ENCODE peak calls at places on chromosome X, in five cellular contexts. O, Y, P, H and R are unnamed samples.

GRCh38 chrX:30935985-30936384 is 46.9 kb upstream of the TAB3 start:
- DNase-seq in O (peak), Y (peak), P (no peak), H (peak), R (no peak)

GRCh38 chrX:27883468-27884092 is 75.8 kb downstream of the MAGEB10 start:
- DNase-seq in O (peak), Y (no peak), P (no peak), H (no peak), R (no peak)

GRCh38 chrX:118495958-118496762 is 545 bp downstream of the DOCK11 start:
- DNase-seq in O (peak), Y (peak), P (peak), H (peak), R (peak)

GRCh38 chrX:69314436-69315348 is 149.4 kb upstream of the PJA1 start:
- DNase-seq in O (peak), Y (no peak), P (no peak), H (no peak), R (no peak)

GRCh38 chrX:1493877-1494510 is 41.3 kb upstream of the ASMTL start:
- DNase-seq in O (peak), Y (no peak), P (no peak), H (peak), R (no peak)

GRCh38 chrX:88072339-88073030 is 554.9 kb downstream of the KLHL4 start:
- DNase-seq in O (no peak), Y (no peak), P (no peak), H (no peak), R (no peak)

GRCh38 chrX:138964501-138964900 is 253.0 kb upstream of the FGF13 start:
- DNase-seq in O (no peak), Y (no peak), P (no peak), H (no peak), R (no peak)

GRCh38 chrX:108892501-108892900 is 156.1 kb upstream of the IRS4 start:
- DNase-seq in O (no peak), Y (no peak), P (no peak), H (no peak), R (no peak)

GRCh38 chrX:145865082-145865481 is 47.5 kb downstream of the SLITRK2 start:
- DNase-seq in O (no peak), Y (no peak), P (no peak), H (no peak), R (no peak)

GRCh38 chrX:109927663-109928273 is 75.1 kb upstream of the TMEM164 start:
- DNase-seq in O (no peak), Y (no peak), P (no peak), H (no peak), R (no peak)

GRCh38 chrX:47500541-47500940 is 17.5 kb upstream of the ZNF41 start:
- DNase-seq in O (no peak), Y (no peak), P (no peak), H (no peak), R (no peak)

GRCh38 chrX:71533850-71534515 is 1.1 kb downstream of the OGT start:
- DNase-seq in O (peak), Y (peak), P (peak), H (peak), R (peak)

GRCh38 chrX:148741441-148741840 is 241.0 kb downstream of the AFF2 start:
- DNase-seq in O (peak), Y (no peak), P (no peak), H (no peak), R (no peak)

GRCh38 chrX:111483140-111483539 is 28.3 kb upstream of the SERTM2 start:
- DNase-seq in O (no peak), Y (no peak), P (no peak), H (no peak), R (no peak)

GRCh38 chrX:113392355-113392754 is 551.7 kb upstream of the AMOT start:
- DNase-seq in O (no peak), Y (no peak), P (no peak), H (no peak), R (no peak)

GRCh38 chrX:107298276-107298675 is 91.9 kb downstream of the DNAAF6 start:
- DNase-seq in O (no peak), Y (no peak), P (no peak), H (no peak), R (no peak)

GRCh38 chrX:926070-926469 is 286.4 kb downstream of the CRLF2 start:
- DNase-seq in O (no peak), Y (no peak), P (peak), H (no peak), R (no peak)

GRCh38 chrX:151902813-151903591 is 9.7 kb upstream of the MAGEA4 start:
- DNase-seq in O (no peak), Y (peak), P (peak), H (no peak), R (no peak)

GRCh38 chrX:30659421-30659820 is 6.2 kb downstream of the GK start:
- DNase-seq in O (no peak), Y (peak), P (no peak), H (peak), R (no peak)

GRCh38 chrX:47184486-47184885 is 9.1 kb upstream of the UBA1 start:
- DNase-seq in O (no peak), Y (no peak), P (no peak), H (no peak), R (no peak)

GRCh38 chrX:9241427-9241826 is 207.5 kb upstream of the FAM9B start:
- DNase-seq in O (no peak), Y (no peak), P (no peak), H (no peak), R (no peak)

GRCh38 chrX:10050481-10050880 is 83.3 kb downstream of the CLDN34 start:
- DNase-seq in O (no peak), Y (peak), P (no peak), H (no peak), R (no peak)

GRCh38 chrX:121336831-121337421 is 289.5 kb downstream of the GLUD2 start:
- DNase-seq in O (no peak), Y (no peak), P (no peak), H (no peak), R (no peak)

GRCh38 chrX:66672106-66672505 is 33.2 kb upstream of the EDA2R start:
- DNase-seq in O (no peak), Y (no peak), P (no peak), H (no peak), R (no peak)

GRCh38 chrX:44152867-44153266 is 179.7 kb upstream of the NDP start:
- DNase-seq in O (no peak), Y (no peak), P (no peak), H (peak), R (no peak)

GRCh38 chrX:119726900-119727555 is 31.4 kb upstream of the SOWAHD start:
- DNase-seq in O (no peak), Y (no peak), P (no peak), H (peak), R (no peak)

GRCh38 chrX:97310373-97310772 is 426.7 kb downstream of the RPA4 start:
- DNase-seq in O (peak), Y (no peak), P (no peak), H (no peak), R (no peak)

GRCh38 chrX:49039598-49040375 is 3.4 kb downstream of the TFE3 start:
- DNase-seq in O (peak), Y (peak), P (peak), H (peak), R (peak)

GRCh38 chrX:623599-624323 is 6.8 kb upstream of the SHOX start:
- DNase-seq in O (peak), Y (no peak), P (no peak), H (peak), R (no peak)

DNA sequence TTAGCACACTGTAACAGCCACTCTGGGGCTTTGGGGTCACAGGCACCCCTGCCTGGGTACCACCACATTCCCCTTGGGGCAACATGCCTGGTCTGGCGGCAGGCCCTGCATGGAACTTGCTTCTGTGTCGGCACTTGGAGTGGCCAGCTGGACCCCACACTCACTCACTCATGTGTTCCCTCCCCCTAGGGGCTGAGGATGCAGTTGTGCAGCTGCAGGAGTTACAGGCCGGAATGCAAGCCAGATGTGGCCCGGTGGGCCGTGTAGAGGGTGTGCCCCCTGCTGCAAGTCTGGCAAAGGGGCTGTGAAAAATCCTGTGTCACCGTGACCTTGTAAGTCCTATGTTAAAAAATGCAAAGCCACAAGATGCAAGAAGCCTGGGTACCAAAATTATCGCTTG is 34.2 kb downstream of the ATXN3L start:
- DNase-seq in O (peak), Y (no peak), P (no peak), H (no peak), R (no peak)
- TF ChIP-seq CTCF in O (peak), Y (no peak), P (no peak), H (no peak), R (no peak)

GRCh38 chrX:21764043-21764442 is 6.1 kb upstream of the SMPX start:
- DNase-seq in O (no peak), Y (no peak), P (no peak), H (no peak), R (no peak)
- TF ChIP-seq CTCF in O (no peak), Y (no peak), P (no peak), H (no peak), R (no peak)

DNA sequence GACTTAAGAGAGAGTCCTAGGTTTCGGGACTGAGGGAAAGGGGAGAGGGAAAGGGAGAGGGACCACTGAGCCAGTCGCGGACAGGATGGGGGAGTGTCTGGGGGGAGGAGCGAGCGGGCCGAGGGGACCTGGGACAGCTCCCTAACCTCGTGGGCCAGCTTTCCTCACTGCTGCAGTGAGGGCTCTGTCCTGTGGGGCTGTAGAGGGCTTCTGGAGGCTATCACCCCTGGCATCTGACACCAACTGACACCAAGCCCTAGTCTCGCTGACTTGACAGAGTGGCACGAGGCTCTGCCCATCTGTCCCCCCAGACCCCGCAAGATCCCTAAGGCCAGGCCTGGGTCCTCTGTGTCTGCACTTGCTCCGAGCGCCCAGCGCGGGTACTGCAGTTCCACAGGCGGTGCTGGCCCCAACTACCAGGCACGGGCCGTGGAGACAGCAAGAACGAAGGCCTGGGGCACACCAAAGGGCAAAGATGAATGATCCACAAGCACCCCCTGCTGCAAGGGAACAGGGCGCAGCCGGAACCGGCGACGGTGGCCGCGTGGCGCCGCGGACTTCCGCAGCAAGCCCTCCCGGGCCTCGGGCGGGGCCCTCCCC is 465 bp downstream of the HAUS7 start:
- DNase-seq in O (peak), Y (peak), P (no peak), H (peak), R (no peak)
- TF ChIP-seq CTCF in O (peak), Y (no peak), P (peak), H (no peak), R (no peak)

GRCh38 chrX:153549807-153550206 is 32.4 kb downstream of the ATP2B3 start:
- DNase-seq in O (no peak), Y (no peak), P (no peak), H (no peak), R (no peak)
- TF ChIP-seq CTCF in O (no peak), Y (no peak), P (no peak), H (peak), R (no peak)

GRCh38 chrX:83845397-83845796 is 15.5 kb upstream of the CYLC1 start:
- DNase-seq in O (peak), Y (peak), P (no peak), H (peak), R (no peak)
- TF ChIP-seq CTCF in O (peak), Y (peak), P (no peak), H (peak), R (peak)

GRCh38 chrX:57929373-57929772 is 19.1 kb upstream of the ZXDA start:
- DNase-seq in O (peak), Y (no peak), P (no peak), H (peak), R (no peak)
- TF ChIP-seq CTCF in O (peak), Y (peak), P (peak), H (peak), R (no peak)

GRCh38 chrX:24561121-24561520 is 86.0 kb downstream of the PCYT1B start:
- DNase-seq in O (peak), Y (no peak), P (no peak), H (peak), R (no peak)
- TF ChIP-seq CTCF in O (peak), Y (no peak), P (peak), H (no peak), R (no peak)